ENCODE peak calls at places on chromosome 14, in nine cellular contexts. L is NCI-H1694 treated with DMSO at 0.1 percent for 48 hours, O is GM20000, S is amygdala, D is NCI-H1417, H is NAMALWA, P is hepatic stellate cell, Q is upper lobe of right lung, K is tibial nerve. B is an unnamed sample.
A peak's percentile ranks its signal among the peaks of the same experiment; 100 is the strongest.

GRCh38 chr14:68951800-68952540 is 27.1 kb downstream of the ACTN1 start:
- DNase-seq in D (no peak), H (no peak), S (no peak), K (no peak), Q (no peak), P (no peak), L (no peak), O (no peak), B (no peak)

GRCh38 chr14:100031506-100032281 is 33.5 kb upstream of the EVL start:
- DNase-seq in S (no peak), P (peak; percentile 83), L (no peak), D (no peak), O (no peak), K (peak; percentile 17), Q (no peak), H (no peak), B (peak; percentile 81)

GRCh38 chr14:90510208-90510607 is 113.4 kb downstream of the CALM1 start:
- DNase-seq in H (no peak), Q (no peak), O (no peak), K (no peak), D (peak; percentile 51), L (peak; percentile 32), S (no peak), P (no peak), B (no peak)

GRCh38 chr14:72929316-72930080 is 3.2 kb downstream of the DCAF4 start:
- DNase-seq in K (no peak), S (no peak), Q (no peak), D (no peak), L (no peak), O (no peak), H (no peak), P (no peak), B (peak; percentile 73)

GRCh38 chr14:30298266-30298795 is 260.6 kb upstream of the G2E3 start:
- DNase-seq in O (no peak), S (no peak), Q (no peak), L (no peak), H (no peak), D (no peak), K (no peak), P (no peak), B (no peak)

GRCh38 chr14:22883191-22883976 is at the start of gene REM2:
- DNase-seq in K (no peak), H (no peak), S (no peak), D (peak; percentile 58), P (no peak), O (peak; percentile 21), L (no peak), Q (no peak), B (no peak)

GRCh38 chr14:102252834-102253801 is 51.8 kb downstream of the MOK start:
- DNase-seq in H (no peak), P (no peak), L (no peak), Q (peak; percentile 13), S (no peak), O (no peak), D (peak; percentile 67), K (no peak), B (no peak)

GRCh38 chr14:53929871-53930685 is 26.5 kb downstream of the BMP4 start:
- DNase-seq in K (no peak), P (no peak), O (peak; percentile 35), H (peak; percentile 3), S (no peak), D (peak; percentile 79), L (no peak), Q (no peak), B (no peak)

GRCh38 chr14:24078146-24078545 is 6.8 kb downstream of the CPNE6 start:
- DNase-seq in Q (no peak), O (no peak), S (no peak), L (no peak), D (peak; percentile 95), K (no peak), H (no peak), P (no peak), B (no peak)

GRCh38 chr14:103552011-103552797 is 10.3 kb downstream of the BAG5 start:
- DNase-seq in S (no peak), H (no peak), P (peak; percentile 44), D (no peak), K (no peak), Q (peak; percentile 73), O (no peak), L (no peak), B (peak; percentile 91)

GRCh38 chr14:56116128-56116900 is 1.9 kb upstream of the PELI2 start:
- DNase-seq in L (no peak), K (no peak), D (no peak), S (no peak), O (no peak), P (no peak), H (no peak), Q (no peak), B (no peak)

GRCh38 chr14:100721568-100721967 is 5.1 kb upstream of the DLK1 start:
- DNase-seq in Q (no peak), D (no peak), S (no peak), H (no peak), K (no peak), P (no peak), O (no peak), L (no peak), B (no peak)

GRCh38 chr14:95547626-95548327 is 12.9 kb downstream of the GLRX5 start:
- DNase-seq in K (no peak), Q (peak; percentile 19), D (no peak), O (no peak), H (no peak), P (no peak), L (no peak), S (no peak), B (peak; percentile 64)

GRCh38 chr14:27026097-27026496 is 428.3 kb upstream of the NOVA1 start:
- DNase-seq in S (no peak), D (no peak), L (no peak), K (no peak), P (no peak), Q (no peak), H (no peak), O (no peak), B (no peak)

GRCh38 chr14:94562019-94562418 is 777 bp downstream of the SERPINA4 start:
- DNase-seq in D (no peak), H (no peak), Q (peak; percentile 6), K (no peak), L (no peak), O (no peak), S (no peak), P (no peak), B (no peak)

GRCh38 chr14:60651936-60652673 is 2.8 kb upstream of the SIX1 start:
- DNase-seq in O (peak; percentile 32), D (no peak), Q (no peak), S (no peak), H (no peak), P (no peak), L (no peak), K (no peak), B (no peak)

GRCh38 chr14:24392327-24393098 is 6.3 kb upstream of the NYNRIN start:
- DNase-seq in O (no peak), P (peak; percentile 80), Q (no peak), K (no peak), H (no peak), L (peak; percentile 25), S (no peak), D (no peak), B (no peak)

GRCh38 chr14:91425720-91426032 is 8.1 kb upstream of the CCDC88C start:
- DNase-seq in K (no peak), L (no peak), O (no peak), H (no peak), D (no peak), P (no peak), Q (no peak), S (no peak), B (peak; percentile 48)

GRCh38 chr14:53273671-53274072 is 120.5 kb upstream of the DDHD1 start:
- DNase-seq in L (no peak), D (no peak), O (no peak), H (peak; percentile 1), K (no peak), Q (no peak), S (no peak), P (no peak), B (no peak)

GRCh38 chr14:61973981-61974380 is 211.8 kb downstream of the SNAPC1 start:
- DNase-seq in L (no peak), O (no peak), H (no peak), S (no peak), D (no peak), K (no peak), P (no peak), Q (no peak), B (no peak)

GRCh38 chr14:99280852-99281251 is 8.9 kb upstream of the BCL11B start:
- DNase-seq in S (no peak), K (no peak), O (no peak), D (no peak), H (no peak), P (no peak), L (no peak), Q (no peak), B (no peak)

GRCh38 chr14:68663385-68664076 is 129.3 kb downstream of the ZFP36L1 start:
- DNase-seq in Q (no peak), K (no peak), D (no peak), L (no peak), O (peak; percentile 64), H (no peak), P (no peak), S (no peak), B (peak; percentile 74)

GRCh38 chr14:75821828-75822521 is 159.8 kb downstream of the TGFB3 start:
- DNase-seq in H (no peak), K (no peak), D (no peak), Q (no peak), S (no peak), L (no peak), P (peak; percentile 16), O (no peak), B (no peak)

GRCh38 chr14:96662116-96662901 is 134.9 kb upstream of the VRK1 start:
- DNase-seq in P (no peak), S (no peak), O (no peak), D (peak; percentile 52), H (no peak), L (no peak), Q (no peak), K (no peak), B (no peak)

GRCh38 chr14:20553024-20553423 is 7.8 kb downstream of the RNASE9 start:
- DNase-seq in Q (no peak), K (no peak), O (no peak), S (no peak), D (no peak), L (no peak), H (no peak), P (no peak), B (no peak)

GRCh38 chr14:102892660-102893059 is 29.8 kb upstream of the AMN start:
- DNase-seq in P (no peak), O (no peak), K (no peak), L (no peak), Q (no peak), S (no peak), H (no peak), D (no peak), B (no peak)

GRCh38 chr14:96251656-96252155 is 4.3 kb upstream of the BDKRB1 start:
- DNase-seq in P (no peak), D (no peak), L (no peak), K (no peak), H (no peak), Q (no peak), S (no peak), O (no peak), B (no peak)

GRCh38 chr14:104254735-104255400 is 116.5 kb downstream of the KIF26A start:
- DNase-seq in L (peak; percentile 76), P (no peak), D (no peak), K (no peak), H (no peak), O (no peak), Q (no peak), S (no peak), B (no peak)

GRCh38 chr14:90305176-90305601 is 26.6 kb downstream of the NRDE2 start:
- DNase-seq in Q (no peak), O (no peak), K (no peak), L (no peak), P (no peak), H (no peak), D (no peak), S (no peak), B (no peak)

GRCh38 chr14:100490252-100490651 is 97.0 kb downstream of the BEGAIN start:
- DNase-seq in O (no peak), K (no peak), S (no peak), D (no peak), Q (no peak), P (no peak), H (no peak), L (no peak), B (no peak)

GRCh38 chr14:98890556-98891340 is 381.2 kb downstream of the BCL11B start:
- DNase-seq in H (no peak), D (no peak), K (no peak), L (no peak), Q (no peak), S (no peak), P (no peak), O (no peak), B (no peak)